ENCODE peak calls at places on chromosomes 3 and 15, in nine cellular contexts. F, D, A, B, M, R, W, P and C are unnamed samples.

GRCh38 chr15:70101459-70102113 is 3.9 kb upstream of the TLE3 start:
- DNase-seq in R (peak; percentile 82), B (peak; percentile 73), A (peak; percentile 96), F (peak; percentile 87), P (no peak), D (peak; percentile 87), M (peak; percentile 71), W (no peak), C (peak; percentile 57)

GRCh38 chr3:49255112-49255511 is 21.9 kb downstream of the C3orf62 start:
- DNase-seq in P (no peak), D (no peak), F (no peak), W (no peak), M (no peak), A (peak; percentile 18), B (no peak), R (no peak), C (peak; percentile 77)

GRCh38 chr15:51425517-51426033 is 84.1 kb downstream of the GLDN start:
- DNase-seq in A (no peak), B (no peak), R (no peak), F (no peak), W (no peak), P (no peak), M (no peak), D (no peak), C (no peak)

GRCh38 chr3:124277516-124277890 is 285.6 kb upstream of the ROPN1 start:
- DNase-seq in A (no peak), M (no peak), P (no peak), D (no peak), R (no peak), W (no peak), F (no peak), B (no peak), C (no peak)

GRCh38 chr3:88641033-88641604 is 466.3 kb upstream of the EPHA3 start:
- DNase-seq in D (no peak), B (no peak), P (no peak), W (no peak), R (no peak), F (no peak), M (no peak), A (no peak), C (no peak)

GRCh38 chr3:71724584-71725278 is 471 bp downstream of the EIF4E3 start:
- DNase-seq in R (no peak), M (peak; percentile 80), P (no peak), W (no peak), D (peak; percentile 44), B (no peak), F (no peak), A (peak; percentile 60), C (peak; percentile 32)

GRCh38 chr15:55196458-55197361 is at the start of gene RSL24D1:
- DNase-seq in W (peak; percentile 98), A (peak; percentile 98), B (peak; percentile 84), M (peak; percentile 90), R (peak; percentile 97), F (peak; percentile 98), D (peak; percentile 95), P (peak; percentile 97), C (peak; percentile 99)

GRCh38 chr3:188214442-188214841 is 60.5 kb downstream of the LPP start:
- DNase-seq in W (no peak), D (no peak), B (no peak), F (peak; percentile 34), P (no peak), M (no peak), R (no peak), A (no peak), C (peak; percentile 42)

GRCh38 chr15:37767841-37768455 is 166.5 kb upstream of the TMCO5A start:
- DNase-seq in P (no peak), D (no peak), W (no peak), F (no peak), M (no peak), A (no peak), R (no peak), B (no peak), C (no peak)

GRCh38 chr15:67826717-67827560 is 1.6 kb downstream of the SKOR1 start:
- DNase-seq in M (peak; percentile 31), W (no peak), D (no peak), B (no peak), P (no peak), A (peak; percentile 45), F (no peak), R (no peak), C (no peak)

GRCh38 chr3:71593106-71593505 is 9.6 kb upstream of the FOXP1 start:
- DNase-seq in F (no peak), D (no peak), W (no peak), A (no peak), P (no peak), M (no peak), R (no peak), B (no peak), C (no peak)

GRCh38 chr3:185561958-185562357 is 9.6 kb upstream of the LIPH start:
- DNase-seq in D (no peak), R (no peak), F (no peak), M (no peak), A (peak; percentile 25), P (no peak), B (no peak), W (no peak), C (no peak)

GRCh38 chr3:47781685-47782537 is at the start of gene SMARCC1:
- DNase-seq in F (peak; percentile 93), B (peak; percentile 98), M (peak; percentile 99), R (peak; percentile 93), A (peak; percentile 99), W (peak; percentile 67), D (peak; percentile 85), P (peak; percentile 94), C (peak; percentile 98)

GRCh38 chr3:47780727-47781325 is 867 bp downstream of the SMARCC1 start:
- DNase-seq in F (peak; percentile 44), W (no peak), D (no peak), M (peak; percentile 30), B (no peak), A (no peak), P (no peak), R (no peak), C (no peak)

GRCh38 chr3:47782538-47783308 is 1.0 kb upstream of the SMARCC1 start:
- DNase-seq in F (no peak), A (no peak), P (no peak), R (no peak), M (no peak), W (no peak), B (no peak), D (no peak), C (no peak)

GRCh38 chr3:47781326-47781684 is 388 bp downstream of the SMARCC1 start:
- DNase-seq in W (no peak), B (peak; percentile 93), R (no peak), A (peak; percentile 70), D (peak; percentile 21), M (peak; percentile 86), F (no peak), P (no peak), C (peak; percentile 61)

GRCh38 chr3:47778746-47779145 is 2.9 kb downstream of the SMARCC1 start:
- DNase-seq in P (no peak), W (no peak), F (no peak), D (no peak), M (no peak), A (no peak), B (no peak), R (no peak), C (no peak)
- TF ChIP-seq CTCF in P (no peak), W (no peak), F (no peak), D (no peak), M (no peak), A (no peak), B (no peak), R (no peak), C (no peak)

GRCh38 chr3:8579943-8580342 is 64.7 kb downstream of the SSUH2 start:
- DNase-seq in P (no peak), F (no peak), B (no peak), W (no peak), D (no peak), M (no peak), A (no peak), R (no peak), C (no peak)

GRCh38 chr3:8576436-8576835 is 68.2 kb downstream of the SSUH2 start:
- DNase-seq in F (no peak), P (no peak), W (no peak), D (no peak), A (no peak), B (no peak), R (no peak), M (no peak), C (no peak)

GRCh38 chr3:8576841-8577553 is 67.6 kb downstream of the SSUH2 start:
- DNase-seq in W (no peak), B (no peak), F (no peak), D (no peak), R (no peak), P (no peak), M (no peak), A (no peak), C (no peak)

GRCh38 chr3:8579101-8579500 is 65.5 kb downstream of the SSUH2 start:
- DNase-seq in M (no peak), F (no peak), D (no peak), R (no peak), W (no peak), A (no peak), P (peak; percentile 51), B (no peak), C (peak; percentile 24)

GRCh38 chr3:8578282-8578681 is 66.3 kb downstream of the SSUH2 start:
- DNase-seq in A (no peak), D (no peak), M (no peak), B (no peak), R (no peak), P (peak; percentile 9), W (no peak), F (no peak), C (no peak)
- H3K27ac ChIP-seq in A (no peak overlapping the region), D (no peak overlapping the region), M (no peak overlapping the region), B (no peak overlapping the region), R (no peak overlapping the region), P (no peak overlapping the region), W (no peak overlapping the region), F (no peak overlapping the region), C (peak overlapping the region; percentile 12)

DNA sequence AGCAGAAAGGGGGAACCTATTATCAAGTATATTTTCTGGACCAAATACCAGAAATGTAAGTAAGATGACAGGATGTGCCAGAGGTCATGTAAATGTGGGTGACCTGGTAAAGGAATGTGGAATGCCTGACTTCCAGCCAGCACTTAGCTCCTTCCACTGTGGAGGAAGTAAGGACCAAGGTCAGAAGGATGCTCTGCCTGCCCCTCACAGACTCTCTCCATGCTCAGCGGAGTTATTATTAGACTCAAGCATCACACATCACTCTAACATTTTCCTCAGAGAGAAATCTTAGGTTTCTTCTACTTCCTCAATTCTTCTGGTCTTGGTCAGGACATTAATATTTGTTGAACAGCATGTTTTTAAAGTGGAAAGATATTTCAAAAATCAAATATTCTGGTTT is 231.4 kb upstream of the WNT5A start:
- DNase-seq in B (no peak), M (peak; percentile 11), D (no peak), R (no peak), P (no peak), F (no peak), W (no peak), A (no peak), C (no peak)
- TF ChIP-seq REST in B (no peak), M (no peak), D (no peak), R (no peak), P (no peak), F (no peak), W (no peak), A (no peak), C (no peak)

DNA sequence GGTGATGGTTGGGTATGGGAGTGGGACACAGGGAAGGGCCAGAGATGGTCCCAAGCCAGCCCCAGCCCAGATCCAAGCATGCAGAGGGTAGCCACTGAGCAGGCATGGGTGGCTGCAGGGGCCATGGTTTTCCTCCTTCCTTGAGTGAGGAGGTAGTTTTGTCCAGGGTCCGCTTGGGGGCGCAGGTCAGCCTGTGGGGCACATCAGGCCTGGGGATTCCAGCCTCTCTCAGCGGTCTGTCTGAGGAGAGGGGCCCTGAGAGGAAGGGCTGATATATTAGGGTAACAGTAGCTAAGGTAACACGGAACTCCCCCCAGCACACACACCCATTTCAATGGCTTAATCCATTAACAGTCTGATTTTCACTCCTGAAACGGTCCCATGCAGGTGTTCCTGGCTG is 22.7 kb upstream of the LCTL start:
- DNase-seq in B (peak; percentile 47), R (no peak), D (no peak), F (no peak), A (peak; percentile 85), P (no peak), W (no peak), M (no peak), C (no peak)
- TF ChIP-seq CTCF in B (peak; percentile 71), R (peak; percentile 38), D (peak; percentile 18), F (peak; percentile 58), A (peak; percentile 74), P (peak; percentile 39), W (no peak), M (no peak), C (no peak)